ENCODE peak calls at places on chromosomes 16 and 17, in eight cellular contexts. P, Y, H, O, S, M, J and E are unnamed samples.

GRCh38 chr17:39753514-39754160 is 15.9 kb downstream of the GRB7 start:
- DNase-seq in P (no peak), S (no peak), O (no peak), M (no peak), H (peak; percentile 32), Y (no peak), J (no peak), E (no peak)

GRCh38 chr17:6435968-6436367 is 1.0 kb upstream of the AIPL1 start:
- DNase-seq in S (peak; percentile 74), H (peak; percentile 64), P (no peak), Y (peak; percentile 60), J (peak; percentile 76), O (no peak), M (no peak), E (peak; percentile 75)

GRCh38 chr17:7742729-7743128 is 25.2 kb downstream of the DNAH2 start:
- DNase-seq in P (no peak), S (no peak), O (no peak), H (no peak), J (no peak), Y (no peak), M (no peak), E (no peak)

GRCh38 chr17:79745641-79746105 is 14.9 kb downstream of the ENPP7 start:
- DNase-seq in O (no peak), Y (no peak), M (no peak), J (no peak), S (no peak), H (no peak), P (peak; percentile 12), E (no peak)

GRCh38 chr17:4968166-4968915 is 724 bp upstream of the SPAG7 start:
- DNase-seq in O (no peak), Y (no peak), M (no peak), J (no peak), S (no peak), P (peak; percentile 72), H (peak; percentile 43), E (peak; percentile 40)

GRCh38 chr17:53353919-53354351 is 468.8 kb upstream of the KIF2B start:
- DNase-seq in O (no peak), P (no peak), M (no peak), J (no peak), H (no peak), S (no peak), Y (peak; percentile 61), E (no peak)

GRCh38 chr17:57541472-57542394 is 203.4 kb downstream of the CCDC182 start:
- DNase-seq in J (peak; percentile 91), S (peak; percentile 85), Y (no peak), M (peak; percentile 60), O (no peak), P (no peak), H (peak; percentile 95), E (peak; percentile 61)

GRCh38 chr16:52578007-52578828 is 31.3 kb upstream of the TOX3 start:
- DNase-seq in J (no peak), M (no peak), Y (peak; percentile 38), S (no peak), O (no peak), H (no peak), P (no peak), E (no peak)

GRCh38 chr16:31129568-31130335 is 5.8 kb downstream of the PRSS8 start:
- DNase-seq in H (no peak), O (no peak), M (no peak), J (no peak), P (peak; percentile 76), Y (peak; percentile 58), S (no peak), E (peak; percentile 37)

GRCh38 chr16:68309798-68310197 is 948 bp downstream of the SLC7A6OS start:
- DNase-seq in H (no peak), Y (no peak), P (no peak), M (no peak), S (no peak), O (no peak), J (no peak), E (no peak)

GRCh38 chr16:25172831-25173230 is 43.9 kb upstream of the AQP8 start:
- DNase-seq in P (no peak), H (no peak), S (no peak), Y (no peak), O (no peak), J (no peak), M (no peak), E (no peak)

GRCh38 chr17:32774286-32775084 is 102.4 kb downstream of the MYO1D start:
- DNase-seq in S (no peak), J (no peak), Y (no peak), M (no peak), P (no peak), H (no peak), O (no peak), E (no peak)

GRCh38 chr16:83351846-83352245 is 455.9 kb upstream of the HSBP1 start:
- DNase-seq in J (peak; percentile 38), P (no peak), O (no peak), M (no peak), H (peak; percentile 64), Y (no peak), S (no peak), E (no peak)

GRCh38 chr16:61934591-61934990 is 101.6 kb downstream of the CDH8 start:
- DNase-seq in S (no peak), O (no peak), M (no peak), Y (no peak), J (no peak), H (no peak), P (no peak), E (no peak)

GRCh38 chr16:61937646-61938045 is 98.6 kb downstream of the CDH8 start:
- DNase-seq in H (no peak), S (no peak), P (no peak), J (no peak), M (no peak), Y (no peak), O (no peak), E (no peak)

DNA sequence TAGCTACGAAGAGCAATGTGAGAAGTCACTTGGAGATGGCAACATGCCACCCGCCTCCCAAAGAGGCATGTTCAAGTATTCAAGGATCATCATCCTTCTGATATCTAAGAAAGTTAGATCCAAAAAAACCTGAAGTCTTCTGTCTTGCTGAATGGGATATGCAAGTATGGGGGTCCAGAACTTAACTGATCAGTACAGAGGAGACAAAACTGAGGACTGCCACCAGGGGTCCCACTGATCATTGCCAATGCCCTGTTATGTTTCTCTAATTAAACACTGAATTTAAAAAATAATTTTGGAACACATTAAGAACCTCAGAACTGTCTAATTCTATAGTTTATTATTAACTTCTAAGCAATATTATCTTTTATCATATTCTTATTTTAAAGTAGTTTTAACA is 99.7 kb downstream of the CDH8 start:
- DNase-seq in M (no peak), H (no peak), Y (no peak), J (no peak), S (no peak), O (no peak), P (no peak), E (no peak)
- TF ChIP-seq CTCF in M (peak; percentile 27), H (peak; percentile 15), Y (no peak), J (no peak), S (peak; percentile 14), O (no peak), P (no peak), E (no peak)

GRCh38 chr16:12095275-12096161 is 119.0 kb downstream of the SNX29 start:
- DNase-seq in S (peak; percentile 74), P (no peak), H (peak; percentile 69), M (no peak), Y (peak; percentile 59), J (peak; percentile 68), O (no peak), E (peak; percentile 70)
- H3K4me3 ChIP-seq in S (no peak overlapping the region), P (no peak overlapping the region), H (no peak overlapping the region), M (peak overlapping the region; percentile 66), Y (no peak overlapping the region), J (no peak overlapping the region), O (no peak overlapping the region), E (peak overlapping the region; percentile 28)

DNA sequence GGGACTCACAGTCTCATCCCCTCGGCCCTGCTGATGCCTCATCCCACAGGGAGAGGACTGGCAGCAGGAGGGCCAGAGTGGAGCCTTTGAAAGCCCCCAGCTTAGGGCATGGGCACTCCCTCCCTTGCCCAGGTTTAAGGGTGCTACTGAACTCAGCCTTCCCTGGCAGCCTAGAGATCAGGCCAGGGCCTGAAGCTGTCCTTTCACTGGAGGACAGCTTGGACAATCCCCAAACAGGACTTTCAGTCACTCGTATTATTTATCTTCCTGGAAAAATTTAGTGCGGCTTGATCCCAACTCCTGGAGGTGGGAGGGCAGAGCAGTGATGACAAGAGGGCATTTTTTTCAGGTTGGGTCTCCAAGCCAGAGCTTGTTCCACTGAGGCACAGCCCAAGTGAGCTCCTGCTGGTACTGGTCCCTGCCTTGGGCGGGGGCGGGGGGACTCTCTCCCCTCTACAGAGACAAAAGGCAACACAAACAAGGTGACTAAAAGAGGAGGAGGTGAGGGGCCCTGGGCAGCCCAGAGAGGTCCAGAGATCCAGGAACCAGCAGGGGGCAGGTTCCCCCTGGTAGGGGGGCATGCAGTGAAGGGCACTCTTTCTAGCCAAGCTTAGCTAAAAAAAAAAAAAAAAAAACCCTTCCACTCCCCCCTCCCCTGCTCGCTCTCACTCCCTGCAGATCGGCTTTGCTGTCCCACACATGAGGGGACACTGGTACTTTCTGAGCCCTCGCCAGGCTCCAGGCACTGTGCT is 1.7 kb downstream of the ZNF385C start:
- DNase-seq in Y (no peak), S (no peak), J (no peak), O (no peak), H (no peak), P (no peak), M (no peak), E (no peak)
- TF ChIP-seq CTCF in Y (no peak), S (no peak), J (no peak), O (peak; percentile 5), H (no peak), P (no peak), M (no peak), E (no peak)

GRCh38 chr17:68238488-68238887 is 9.4 kb upstream of the AMZ2 start:
- DNase-seq in Y (no peak), J (no peak), M (no peak), P (no peak), O (no peak), S (no peak), H (peak; percentile 73), E (no peak)
- H3K4me3 ChIP-seq in Y (no peak overlapping the region), J (no peak overlapping the region), M (no peak overlapping the region), P (no peak overlapping the region), O (peak overlapping the region; percentile 61), S (no peak overlapping the region), H (no peak overlapping the region), E (no peak overlapping the region)

DNA sequence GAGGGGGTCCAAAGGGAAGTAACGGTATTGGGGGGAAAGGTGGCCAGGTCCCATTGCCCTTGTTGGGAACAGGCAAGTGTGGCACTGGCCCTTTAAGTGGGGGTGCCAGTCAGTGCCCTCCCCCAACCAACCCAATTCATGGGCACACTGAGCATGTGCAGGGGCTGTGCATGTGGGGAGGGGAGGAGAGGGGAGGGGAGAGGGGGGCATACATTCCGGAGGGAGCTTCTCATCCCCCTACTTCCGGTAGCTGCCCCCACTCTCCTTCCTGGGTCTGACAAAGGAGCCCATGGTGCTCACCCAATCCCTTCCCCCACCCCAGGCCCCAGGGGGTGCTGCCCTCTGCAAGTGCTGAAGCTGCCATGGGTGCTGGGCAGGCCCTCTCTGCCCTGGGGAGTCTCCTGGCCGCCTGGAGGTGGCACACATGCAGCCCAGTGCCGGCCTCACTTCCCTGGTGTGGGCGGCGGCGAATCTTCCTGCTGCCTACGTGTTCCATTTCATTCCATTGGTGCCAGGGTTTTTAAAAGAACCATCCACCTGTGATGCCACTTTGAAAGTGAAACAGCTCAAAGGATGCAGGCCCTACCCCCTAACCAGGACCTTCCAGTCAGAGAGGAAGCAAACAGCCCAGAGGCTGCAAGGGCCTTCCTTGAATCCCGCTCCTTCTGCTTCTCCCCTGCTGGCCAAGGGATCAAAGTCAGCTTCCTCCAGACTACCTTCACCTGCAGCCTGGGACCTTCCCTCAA is 11.0 kb downstream of the HEXIM2 start:
- DNase-seq in J (peak; percentile 61), O (no peak), H (peak; percentile 54), S (no peak), Y (peak; percentile 83), M (peak; percentile 73), P (peak; percentile 82), E (peak; percentile 49)
- TF ChIP-seq CTCF in J (no peak), O (no peak), H (peak; percentile 2), S (no peak), Y (no peak), M (no peak), P (no peak), E (no peak)